ENCODE peak calls at places on chromosome 15, in ten cellular contexts. O, Z, Y, H, P, L, F, R, Q and N are unnamed samples.

GRCh38 chr15:88630141-88630721 is 8.6 kb upstream of the ISG20 start:
- DNase-seq in O (peak), Z (no peak), Y (no peak), H (no peak), P (no peak), L (no peak), F (no peak), R (no peak), Q (no peak), N (no peak)

GRCh38 chr15:67181221-67181639 is 73.2 kb downstream of the AAGAB start:
- DNase-seq in O (no peak), Z (no peak), Y (no peak), H (no peak), P (no peak), L (no peak), F (no peak), R (no peak), Q (no peak), N (no peak)

GRCh38 chr15:88166330-88166993 is 90.1 kb downstream of the NTRK3 start:
- DNase-seq in O (no peak), Z (no peak), Y (peak), H (no peak), P (peak), L (peak), F (peak), R (peak), Q (peak), N (peak)

GRCh38 chr15:82303956-82304640 is 41.5 kb downstream of the SAXO2 start:
- DNase-seq in O (no peak), Z (no peak), Y (no peak), H (no peak), P (no peak), L (no peak), F (no peak), R (no peak), Q (no peak), N (no peak)

GRCh38 chr15:28904541-28905303 is 18.9 kb downstream of the APBA2 start:
- DNase-seq in O (peak), Z (no peak), Y (no peak), H (no peak), P (no peak), L (no peak), F (no peak), R (no peak), Q (no peak), N (no peak)

GRCh38 chr15:34301058-34301457 is 36.5 kb downstream of the SLC12A6 start:
- DNase-seq in O (no peak), Z (no peak), Y (no peak), H (no peak), P (no peak), L (no peak), F (no peak), R (no peak), Q (no peak), N (no peak)

GRCh38 chr15:99371180-99372103 is 120.2 kb downstream of the LRRC28 start:
- DNase-seq in O (no peak), Z (no peak), Y (no peak), H (no peak), P (no peak), L (no peak), F (no peak), R (peak), Q (no peak), N (no peak)

GRCh38 chr15:41797194-41797593 is 22.9 kb downstream of the MAPKBP1 start:
- DNase-seq in O (no peak), Z (no peak), Y (no peak), H (no peak), P (no peak), L (no peak), F (no peak), R (no peak), Q (no peak), N (no peak)

GRCh38 chr15:85582719-85583089 is 202.3 kb downstream of the AKAP13 start:
- DNase-seq in O (peak), Z (no peak), Y (no peak), H (peak), P (no peak), L (no peak), F (peak), R (peak), Q (no peak), N (peak)

GRCh38 chr15:68580026-68580882 is 1.5 kb downstream of the CORO2B start:
- DNase-seq in O (no peak), Z (no peak), Y (no peak), H (no peak), P (no peak), L (no peak), F (no peak), R (no peak), Q (no peak), N (no peak)

GRCh38 chr15:77818484-77819270 is 186.0 kb upstream of the LINGO1 start:
- DNase-seq in O (no peak), Z (no peak), Y (no peak), H (no peak), P (peak), L (peak), F (no peak), R (no peak), Q (peak), N (no peak)

GRCh38 chr15:41546846-41547786 is 3.1 kb upstream of the RPAP1 start:
- DNase-seq in O (no peak), Z (no peak), Y (no peak), H (no peak), P (no peak), L (no peak), F (no peak), R (peak), Q (no peak), N (no peak)

GRCh38 chr15:41804920-41805666 is 22.8 kb upstream of the JMJD7 start:
- DNase-seq in O (no peak), Z (no peak), Y (no peak), H (no peak), P (no peak), L (no peak), F (no peak), R (no peak), Q (no peak), N (no peak)

GRCh38 chr15:101269479-101270223 is 7.6 kb downstream of the SELENOS start:
- DNase-seq in O (no peak), Z (no peak), Y (no peak), H (no peak), P (no peak), L (peak), F (no peak), R (peak), Q (no peak), N (no peak)

GRCh38 chr15:47431501-47431900 is 285.8 kb upstream of the SEMA6D start:
- DNase-seq in O (no peak), Z (no peak), Y (no peak), H (no peak), P (no peak), L (no peak), F (no peak), R (peak), Q (no peak), N (no peak)

GRCh38 chr15:50884583-50884982 is 23.9 kb upstream of the AP4E1 start:
- DNase-seq in O (no peak), Z (no peak), Y (no peak), H (no peak), P (no peak), L (no peak), F (no peak), R (peak), Q (no peak), N (no peak)

GRCh38 chr15:38129531-38130199 is 123.0 kb upstream of the SPRED1 start:
- DNase-seq in O (peak), Z (peak), Y (no peak), H (no peak), P (no peak), L (peak), F (no peak), R (peak), Q (no peak), N (no peak)

GRCh38 chr15:99994849-99995248 is 261.6 kb upstream of the LYSMD4 start:
- DNase-seq in O (no peak), Z (no peak), Y (no peak), H (peak), P (no peak), L (peak), F (no peak), R (no peak), Q (peak), N (no peak)

GRCh38 chr15:25846377-25846776 is 16.8 kb downstream of the ATP10A start:
- DNase-seq in O (no peak), Z (no peak), Y (no peak), H (peak), P (no peak), L (no peak), F (no peak), R (no peak), Q (no peak), N (no peak)

GRCh38 chr15:77702211-77702957 is 69.7 kb upstream of the LINGO1 start:
- DNase-seq in O (no peak), Z (no peak), Y (peak), H (no peak), P (peak), L (peak), F (peak), R (peak), Q (peak), N (peak)

GRCh38 chr15:29458361-29458760 is 188.7 kb upstream of the NSMCE3 start:
- DNase-seq in O (no peak), Z (no peak), Y (no peak), H (no peak), P (no peak), L (no peak), F (no peak), R (no peak), Q (no peak), N (no peak)

GRCh38 chr15:34759992-34760391 is 5.2 kb upstream of the GJD2 start:
- DNase-seq in O (no peak), Z (no peak), Y (no peak), H (no peak), P (no peak), L (no peak), F (no peak), R (no peak), Q (no peak), N (no peak)

GRCh38 chr15:82599862-82600261 is 47.3 kb downstream of the CPEB1 start:
- DNase-seq in O (no peak), Z (no peak), Y (no peak), H (no peak), P (no peak), L (no peak), F (no peak), R (no peak), Q (no peak), N (no peak)

GRCh38 chr15:88476635-88477038 is 9.1 kb downstream of the MRPS11 start:
- DNase-seq in O (peak), Z (no peak), Y (peak), H (no peak), P (peak), L (peak), F (peak), R (peak), Q (peak), N (peak)

DNA sequence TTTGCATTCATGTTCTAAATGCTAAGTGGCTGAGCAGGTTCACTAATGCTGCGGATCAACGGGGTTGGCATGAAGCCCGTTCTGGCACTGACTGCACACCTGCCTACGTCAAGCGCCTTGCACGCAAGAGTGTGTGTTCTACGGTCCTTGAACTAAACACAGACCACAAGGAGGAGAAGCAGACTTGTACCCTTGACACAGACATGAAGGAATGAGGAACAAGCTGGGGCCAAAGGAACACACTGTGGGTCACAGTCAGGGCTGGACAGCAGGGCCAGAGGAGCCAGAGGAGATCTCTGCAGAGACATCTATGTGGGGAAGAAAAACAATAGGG is 48.0 kb upstream of the LDHAL6B start:
- DNase-seq in O (peak), Z (peak), Y (no peak), H (no peak), P (no peak), L (no peak), F (no peak), R (no peak), Q (no peak), N (no peak)
- TF ChIP-seq CTCF in O (no peak), Z (no peak), Y (no peak), H (no peak), P (no peak), L (no peak), F (no peak), R (no peak), Q (no peak), N (no peak)

GRCh38 chr15:31206386-31207174 is 105.1 kb upstream of the TRPM1 start:
- DNase-seq in O (no peak), Z (no peak), Y (no peak), H (no peak), P (no peak), L (no peak), F (no peak), R (peak), Q (no peak), N (no peak)

GRCh38 chr15:31202953-31203352 is 101.4 kb upstream of the TRPM1 start:
- DNase-seq in O (no peak), Z (no peak), Y (no peak), H (no peak), P (no peak), L (no peak), F (no peak), R (no peak), Q (no peak), N (no peak)

GRCh38 chr15:31197497-31198414 is 96.2 kb upstream of the TRPM1 start:
- DNase-seq in O (peak), Z (no peak), Y (peak), H (peak), P (peak), L (peak), F (peak), R (peak), Q (peak), N (peak)

GRCh38 chr15:31203999-31204398 is 102.5 kb upstream of the TRPM1 start:
- DNase-seq in O (no peak), Z (no peak), Y (no peak), H (no peak), P (no peak), L (no peak), F (no peak), R (no peak), Q (no peak), N (no peak)

GRCh38 chr15:31200735-31201151 is 99.2 kb upstream of the TRPM1 start:
- DNase-seq in O (peak), Z (peak), Y (peak), H (peak), P (peak), L (peak), F (peak), R (peak), Q (peak), N (peak)
- TF ChIP-seq CTCF in O (no peak), Z (peak), Y (peak), H (no peak), P (peak), L (peak), F (no peak), R (peak), Q (no peak), N (no peak)

DNA sequence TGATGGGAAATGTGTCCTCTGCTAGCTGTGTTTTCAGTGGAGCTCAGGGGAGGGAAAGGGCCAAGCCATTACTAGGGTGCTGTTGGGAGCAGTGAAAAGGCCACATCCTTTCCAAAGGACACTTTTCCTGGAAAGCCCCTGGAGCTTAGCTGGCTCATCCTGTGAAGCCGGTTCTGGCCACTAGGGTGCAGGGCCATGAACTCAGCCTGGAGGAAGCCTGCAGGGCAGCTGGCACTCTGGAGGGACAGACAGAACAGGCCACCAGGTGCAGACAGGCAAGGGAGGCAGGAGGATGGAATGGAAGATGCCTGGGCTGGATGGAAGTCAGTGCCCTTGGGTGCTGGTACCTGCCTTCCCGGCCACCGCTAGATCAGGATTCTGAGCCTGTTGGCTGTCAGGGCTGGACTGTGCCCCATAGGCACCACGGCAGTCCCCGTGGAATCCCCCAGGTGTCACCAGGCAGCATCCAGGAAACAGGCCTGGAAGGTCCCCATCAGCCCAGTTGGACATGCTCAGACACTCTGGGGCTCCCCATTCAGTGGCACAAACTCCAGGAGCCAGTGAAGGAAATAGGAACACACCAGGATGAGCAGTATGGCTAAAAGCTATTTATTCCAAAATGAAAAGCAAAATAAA is 76.2 kb upstream of the C2CD4B start:
- DNase-seq in O (peak), Z (no peak), Y (peak), H (no peak), P (peak), L (peak), F (no peak), R (peak), Q (peak), N (peak)
- TF ChIP-seq CTCF in O (peak), Z (no peak), Y (peak), H (no peak), P (peak), L (peak), F (no peak), R (peak), Q (peak), N (peak)

GRCh38 chr15:49225572-49226281 is 55.7 kb downstream of the GALK2 start:
- DNase-seq in O (peak), Z (no peak), Y (peak), H (no peak), P (peak), L (peak), F (no peak), R (peak), Q (peak), N (peak)
- TF ChIP-seq CTCF in O (no peak), Z (no peak), Y (peak), H (no peak), P (peak), L (peak), F (no peak), R (no peak), Q (no peak), N (peak)

GRCh38 chr15:57973534-57973933 is 92.0 kb downstream of the ALDH1A2 start:
- DNase-seq in O (no peak), Z (no peak), Y (no peak), H (no peak), P (no peak), L (no peak), F (no peak), R (no peak), Q (no peak), N (no peak)

GRCh38 chr15:57972801-57973311 is 92.7 kb downstream of the ALDH1A2 start:
- DNase-seq in O (no peak), Z (no peak), Y (no peak), H (no peak), P (no peak), L (no peak), F (no peak), R (no peak), Q (no peak), N (no peak)

DNA sequence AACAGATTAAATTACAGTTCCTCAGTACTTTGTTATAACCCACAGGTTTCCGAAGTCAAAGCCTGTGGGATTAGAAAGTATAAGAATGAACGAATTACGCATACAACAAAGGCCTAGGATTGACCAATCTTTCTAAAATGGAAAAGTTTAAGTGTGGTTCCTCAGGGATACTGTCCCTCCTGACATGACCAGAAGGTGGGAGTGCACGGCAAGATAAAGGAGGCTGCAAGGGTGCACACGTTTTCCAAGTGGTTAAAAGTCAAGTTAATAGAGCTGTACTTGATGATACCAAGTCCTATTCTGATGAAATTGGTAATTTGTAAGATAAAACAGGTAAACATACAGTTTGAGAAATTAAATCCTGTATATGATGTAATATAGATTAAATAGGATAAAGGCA is 96.2 kb downstream of the ALDH1A2 start:
- DNase-seq in O (no peak), Z (no peak), Y (no peak), H (no peak), P (peak), L (peak), F (no peak), R (peak), Q (no peak), N (peak)
- TF ChIP-seq CTCF in O (no peak), Z (no peak), Y (peak), H (no peak), P (peak), L (peak), F (no peak), R (peak), Q (no peak), N (peak)

GRCh38 chr15:58788056-58788710 is 17.1 kb downstream of the MINDY2 start:
- DNase-seq in O (no peak), Z (no peak), Y (no peak), H (no peak), P (no peak), L (no peak), F (no peak), R (no peak), Q (no peak), N (no peak)
- TF ChIP-seq CTCF in O (no peak), Z (no peak), Y (no peak), H (no peak), P (no peak), L (no peak), F (no peak), R (no peak), Q (no peak), N (no peak)

GRCh38 chr15:76398702-76399101 is 62.1 kb downstream of the ISL2 start:
- DNase-seq in O (no peak), Z (no peak), Y (no peak), H (no peak), P (no peak), L (peak), F (no peak), R (no peak), Q (no peak), N (no peak)
- TF ChIP-seq CTCF in O (no peak), Z (no peak), Y (no peak), H (no peak), P (no peak), L (no peak), F (no peak), R (no peak), Q (no peak), N (no peak)

GRCh38 chr15:23039917-23040281 is 530 bp upstream of the TUBGCP5 start:
- DNase-seq in O (no peak), Z (no peak), Y (no peak), H (no peak), P (no peak), L (no peak), F (no peak), R (no peak), Q (no peak), N (no peak)
- TF ChIP-seq CTCF in O (no peak), Z (no peak), Y (no peak), H (no peak), P (no peak), L (no peak), F (no peak), R (no peak), Q (no peak), N (no peak)